ENCODE peak calls at places on chromosomes 16 and 17, in seven cellular contexts. R is Peyer's patch, X is BE2C, S is DND-41, L is right lobe of liver, J is body of pancreas, Z is endothelial cell of umbilical vein. I is an unnamed sample. For H3K4me1, the result is how much of the 10 kb centered on the place peaks cover.

GRCh38 chr16:86529160-86529559 is 18.8 kb downstream of the FOXF1 start:
- DNase-seq in R (no peak), X (no peak), S (no peak), L (no peak), J (no peak), Z (no peak), I (no peak)

GRCh38 chr17:8189711-8190477 is at the start of gene BORCS6:
- DNase-seq in R (peak), X (peak), S (peak), L (peak), J (peak), Z (peak), I (peak)

GRCh38 chr16:84810518-84811273 is 9.1 kb upstream of the CRISPLD2 start:
- DNase-seq in R (no peak), X (no peak), S (peak), L (no peak), J (peak), Z (no peak), I (no peak)

GRCh38 chr17:77494664-77495435 is 354.1 kb downstream of the SEC14L1 start:
- DNase-seq in R (peak), X (peak), S (peak), L (peak), J (peak), Z (peak), I (peak)

GRCh38 chr17:51118330-51119195 is 2.1 kb downstream of the SPAG9 start:
- DNase-seq in R (no peak), X (peak), S (no peak), L (peak), J (peak), Z (peak), I (peak)

GRCh38 chr17:16212793-16213192 is 2.5 kb downstream of the NCOR1 start:
- DNase-seq in R (no peak), X (no peak), S (no peak), L (no peak), J (no peak), Z (no peak), I (peak)

GRCh38 chr17:68378202-68379149 is 78.8 kb downstream of the WIPI1 start:
- DNase-seq in R (peak), X (no peak), S (no peak), L (peak), J (peak), Z (peak), I (peak)

GRCh38 chr17:79677646-79678045 is 53.1 kb upstream of the ENPP7 start:
- DNase-seq in R (no peak), X (no peak), S (no peak), L (no peak), J (no peak), Z (no peak), I (no peak)

GRCh38 chr17:66214893-66215528 is 14.2 kb downstream of the APOH start:
- DNase-seq in R (no peak), X (no peak), S (no peak), L (no peak), J (no peak), Z (no peak), I (no peak)

GRCh38 chr17:77882481-77883212 is 75.9 kb upstream of the TNRC6C start:
- DNase-seq in R (peak), X (peak), S (peak), L (no peak), J (peak), Z (no peak), I (peak)

GRCh38 chr16:17229766-17230165 is 241.0 kb downstream of the XYLT1 start:
- DNase-seq in R (no peak), X (no peak), S (no peak), L (no peak), J (no peak), Z (no peak), I (no peak)

GRCh38 chr16:57042157-57043111 is 49.9 kb upstream of the CPNE2 start:
- DNase-seq in R (peak), X (no peak), S (no peak), L (no peak), J (no peak), Z (no peak), I (no peak)

GRCh38 chr17:65515959-65516948 is 45.2 kb downstream of the AXIN2 start:
- DNase-seq in R (no peak), X (no peak), S (no peak), L (peak), J (no peak), Z (no peak), I (no peak)

GRCh38 chr16:15682105-15682570 is 32.1 kb downstream of the NDE1 start:
- DNase-seq in R (no peak), X (peak), S (no peak), L (no peak), J (peak), Z (peak), I (no peak)

GRCh38 chr16:64543401-64543800 is 578.5 kb downstream of the CDH11 start:
- DNase-seq in R (no peak), X (no peak), S (no peak), L (no peak), J (no peak), Z (no peak), I (no peak)

GRCh38 chr17:45768000-45768399 is 16.1 kb upstream of the CRHR1 start:
- DNase-seq in R (no peak), X (no peak), S (no peak), L (no peak), J (no peak), Z (no peak), I (no peak)

GRCh38 chr17:68805609-68806008 is 149.6 kb downstream of the ABCA8 start:
- DNase-seq in R (no peak), X (no peak), S (no peak), L (no peak), J (no peak), Z (no peak), I (no peak)

GRCh38 chr16:82580293-82580900 is 46.4 kb upstream of the CDH13 start:
- DNase-seq in R (no peak), X (no peak), S (no peak), L (no peak), J (peak), Z (peak), I (peak)

GRCh38 chr17:18987862-18988545 is 16.6 kb downstream of the FAM83G start:
- DNase-seq in R (no peak), X (no peak), S (no peak), L (peak), J (no peak), Z (no peak), I (no peak)

GRCh38 chr17:22671110-22671509 is 978.8 kb downstream of the KCNJ18 start:
- DNase-seq in R (no peak), X (no peak), S (no peak), L (no peak), J (no peak), Z (no peak), I (no peak)

GRCh38 chr16:89349947-89350633 is 132.6 kb downstream of the ZNF778 start:
- DNase-seq in R (no peak), X (no peak), S (peak), L (no peak), J (no peak), Z (no peak), I (no peak)

GRCh38 chr16:89352091-89352681 is 134.7 kb downstream of the ZNF778 start:
- DNase-seq in R (no peak), X (no peak), S (no peak), L (no peak), J (no peak), Z (no peak), I (no peak)

GRCh38 chr16:89347807-89348206 is 130.3 kb downstream of the ZNF778 start:
- DNase-seq in R (no peak), X (no peak), S (no peak), L (no peak), J (no peak), Z (no peak), I (no peak)

GRCh38 chr16:89351645-89352044 is 134.1 kb downstream of the ZNF778 start:
- DNase-seq in R (no peak), X (no peak), S (no peak), L (no peak), J (no peak), Z (no peak), I (no peak)

GRCh38 chr16:89350701-89351380 is 133.3 kb downstream of the ZNF778 start:
- DNase-seq in R (no peak), X (no peak), S (no peak), L (no peak), J (no peak), Z (no peak), I (no peak)
- H3K4me1 ChIP-seq in R (half or more), X (under half), S (under half), L (under half), J (half or more), Z (under half), I (under half)

DNA sequence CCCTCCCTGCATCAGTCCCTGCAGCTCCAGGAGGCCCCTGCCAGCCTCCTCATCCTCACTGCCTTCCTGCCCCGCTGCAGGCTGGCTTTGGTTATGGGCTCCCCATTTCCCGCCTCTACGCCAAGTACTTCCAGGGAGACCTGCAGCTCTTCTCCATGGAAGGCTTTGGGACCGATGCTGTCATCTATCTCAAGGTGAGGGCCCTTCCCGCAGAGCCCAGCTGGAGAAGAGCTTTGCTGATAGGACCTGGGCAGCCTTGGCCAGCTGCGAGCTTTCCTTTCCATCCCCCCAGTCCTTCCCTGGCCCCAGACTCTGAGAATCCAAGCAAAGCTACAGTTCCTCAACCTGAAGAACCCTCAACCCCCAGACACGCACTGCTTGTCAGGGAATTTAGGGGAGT is 14.1 kb downstream of the PDK2 start:
- DNase-seq in R (no peak), X (no peak), S (no peak), L (no peak), J (no peak), Z (no peak), I (no peak)
- H3K4me1 ChIP-seq in R (under half), X (under half), S (under half), L (under half), J (under half), Z (under half), I (under half)

GRCh38 chr16:48740964-48741363 is 131.0 kb upstream of the N4BP1 start:
- DNase-seq in R (no peak), X (no peak), S (no peak), L (no peak), J (no peak), Z (no peak), I (no peak)
- H3K4me1 ChIP-seq in R (under half), X (under half), S (under half), L (under half), J (under half), Z (under half), I (under half)

DNA sequence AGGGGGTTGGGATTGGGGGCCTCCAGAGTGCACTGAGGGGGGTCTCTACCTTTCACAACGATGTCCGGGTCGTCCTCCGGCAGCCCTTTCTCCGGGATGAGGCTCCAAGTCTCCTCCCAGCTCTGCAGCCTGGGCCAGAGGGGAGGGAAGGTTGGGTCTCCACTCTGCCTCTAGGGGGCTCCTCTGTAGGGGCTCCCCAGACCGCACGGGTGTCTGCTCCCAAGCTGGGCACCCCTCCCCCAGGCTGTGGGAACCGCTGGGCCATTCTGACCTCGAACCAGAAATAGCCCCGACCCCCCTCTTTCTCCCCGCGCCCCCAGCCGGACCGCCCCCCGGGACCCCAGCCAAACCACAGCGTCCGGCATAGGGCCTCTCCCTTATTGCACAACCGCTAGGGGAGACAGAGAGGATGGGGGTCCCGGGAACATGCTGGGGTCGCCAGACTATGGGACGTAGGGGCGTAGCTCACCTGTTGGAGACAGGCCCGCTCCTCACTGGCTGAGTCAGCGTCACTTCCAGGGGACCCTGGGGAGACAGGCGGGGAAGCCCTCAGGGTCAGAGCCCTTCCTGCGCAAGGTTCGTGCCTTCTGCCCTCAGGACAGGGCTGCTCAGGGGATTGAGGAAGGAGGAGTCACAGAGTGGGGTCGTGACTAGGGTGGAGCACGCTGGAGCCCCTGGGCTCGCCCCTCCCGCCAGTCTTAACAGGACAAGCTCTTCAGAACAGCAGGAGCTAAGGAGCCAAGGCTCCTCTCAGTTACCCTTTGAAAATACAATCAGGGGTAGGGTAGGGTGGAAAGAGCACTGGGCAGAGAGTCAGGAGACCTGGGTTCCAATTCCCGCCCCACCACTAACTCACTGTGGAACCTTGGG is 2.7 kb downstream of the PLEKHH3 start:
- DNase-seq in R (no peak), X (peak), S (peak), L (no peak), J (peak), Z (peak), I (peak)
- H3K4me1 ChIP-seq in R (half or more), X (under half), S (under half), L (under half), J (half or more), Z (under half), I (under half)

GRCh38 chr17:9409026-9409425 is 166.6 kb downstream of the STX8 start:
- DNase-seq in R (no peak), X (no peak), S (no peak), L (no peak), J (no peak), Z (no peak), I (no peak)
- H3K4me1 ChIP-seq in R (under half), X (under half), S (under half), L (under half), J (under half), Z (under half), I (under half)

GRCh38 chr17:44314524-44314868 is 6.1 kb downstream of the RUNDC3A start:
- DNase-seq in R (no peak), X (no peak), S (no peak), L (no peak), J (no peak), Z (no peak), I (no peak)
- H3K4me1 ChIP-seq in R (under half), X (under half), S (under half), L (under half), J (under half), Z (under half), I (under half)

GRCh38 chr16:928526-928925 is 42.3 kb downstream of the LMF1 start:
- DNase-seq in R (no peak), X (peak), S (no peak), L (no peak), J (no peak), Z (no peak), I (no peak)
- H3K4me1 ChIP-seq in R (under half), X (under half), S (under half), L (under half), J (under half), Z (under half), I (under half)

GRCh38 chr17:4588862-4589625 is 4.7 kb downstream of the SMTNL2 start:
- DNase-seq in R (no peak), X (no peak), S (no peak), L (no peak), J (no peak), Z (no peak), I (no peak)
- H3K4me1 ChIP-seq in R (under half), X (under half), S (under half), L (under half), J (under half), Z (under half), I (under half)

GRCh38 chr17:49979748-49980479 is 10.9 kb downstream of the DLX4 start:
- DNase-seq in R (no peak), X (no peak), S (no peak), L (no peak), J (no peak), Z (no peak), I (no peak)
- H3K4me1 ChIP-seq in R (under half), X (under half), S (under half), L (under half), J (under half), Z (under half), I (under half)

I was measured in colonic mucosa.